ENCODE peak calls at places on chromosome 20, in four cellular contexts. A is cardiac muscle cell, Z is heart right ventricle, H is psoas muscle. F is an unnamed sample.

GRCh38 chr20:17709361-17710293 is 9.9 kb downstream of the BANF2 start:
- DNase-seq in A (no peak), Z (no peak), H (no peak), F (no peak)

GRCh38 chr20:5557123-5557522 is 193.1 kb upstream of the SHLD1 start:
- DNase-seq in A (peak; percentile 54), Z (peak; percentile 41), H (peak; percentile 27), F (no peak)

GRCh38 chr20:44326391-44327159 is 10.3 kb upstream of the R3HDML start:
- DNase-seq in Z (no peak), A (no peak), H (no peak), F (no peak)

GRCh38 chr20:25041813-25042530 is 16.0 kb downstream of the ACSS1 start:
- DNase-seq in Z (no peak), A (no peak), H (peak; percentile 9), F (no peak)

GRCh38 chr20:17023811-17024210 is 203.0 kb upstream of the PCSK2 start:
- DNase-seq in H (no peak), Z (no peak), A (peak; percentile 39), F (no peak)

GRCh38 chr20:61279621-61280150 is 27.6 kb downstream of the CDH4 start:
- DNase-seq in H (no peak), A (no peak), Z (no peak), F (no peak)

GRCh38 chr20:5864873-5865582 is 85.3 kb downstream of the TRMT6 start:
- DNase-seq in A (no peak), H (no peak), Z (no peak), F (no peak)

GRCh38 chr20:25364180-25364788 is 26.4 kb downstream of the ABHD12 start:
- DNase-seq in Z (no peak), H (no peak), A (no peak), F (no peak)

GRCh38 chr20:52190437-52191131 is 995 bp downstream of the ZFP64 start:
- DNase-seq in Z (peak; percentile 13), A (peak; percentile 62), H (no peak), F (no peak)

GRCh38 chr20:32524871-32525501 is 60.1 kb downstream of the NOL4L start:
- DNase-seq in H (peak; percentile 56), A (no peak), Z (peak; percentile 78), F (no peak)

GRCh38 chr20:1663917-1664316 is 6.3 kb upstream of the SIRPG start:
- DNase-seq in H (no peak), A (no peak), Z (no peak), F (peak; percentile 53)

GRCh38 chr20:12882832-12883506 is 125.8 kb upstream of the SPTLC3 start:
- DNase-seq in Z (no peak), A (no peak), H (no peak), F (no peak)

GRCh38 chr20:57374931-57375651 is 16.1 kb upstream of the RBM38 start:
- DNase-seq in Z (no peak), A (no peak), H (no peak), F (no peak)

GRCh38 chr20:10856237-10856636 is 182.4 kb upstream of the JAG1 start:
- DNase-seq in A (no peak), H (no peak), Z (no peak), F (no peak)

GRCh38 chr20:32227316-32227715 is 19.6 kb downstream of the POFUT1 start:
- DNase-seq in Z (no peak), A (no peak), H (no peak), F (no peak)

GRCh38 chr20:49219924-49220831 is 962 bp downstream of the DDX27 start:
- DNase-seq in H (no peak), Z (no peak), A (peak; percentile 3), F (no peak)

GRCh38 chr20:38109657-38110524 is 55.2 kb downstream of the TGM2 start:
- DNase-seq in A (peak; percentile 85), H (peak; percentile 82), Z (peak; percentile 86), F (peak; percentile 94)

GRCh38 chr20:24102290-24102689 is 113.7 kb upstream of the GGTLC1 start:
- DNase-seq in A (peak; percentile 39), Z (no peak), H (no peak), F (no peak)

GRCh38 chr20:10537850-10538480 is 102.9 kb downstream of the SLX4IP start:
- DNase-seq in H (no peak), A (no peak), Z (no peak), F (no peak)

GRCh38 chr20:13995086-13995665 is at the start of gene MACROD2:
- DNase-seq in H (peak; percentile 90), Z (peak; percentile 76), A (peak; percentile 99), F (no peak)

GRCh38 chr20:33549229-33549628 is 59.3 kb downstream of the CBFA2T2 start:
- DNase-seq in Z (no peak), A (no peak), H (no peak), F (no peak)

GRCh38 chr20:32789896-32790750 is 27.9 kb downstream of the DNMT3B start:
- DNase-seq in A (peak; percentile 83), H (peak; percentile 63), Z (peak; percentile 71), F (no peak)

GRCh38 chr20:11274137-11274536 is 600.3 kb upstream of the JAG1 start:
- DNase-seq in H (no peak), Z (peak; percentile 45), A (peak; percentile 78), F (no peak)

GRCh38 chr20:4511776-4512175 is 209.9 kb upstream of the PRND start:
- DNase-seq in H (no peak), A (no peak), Z (no peak), F (no peak)

GRCh38 chr20:18663932-18664331 is 76.1 kb downstream of the DTD1 start:
- DNase-seq in Z (no peak), H (no peak), A (no peak), F (no peak)

GRCh38 chr20:57076202-57076651 is 190.2 kb downstream of the BMP7 start:
- DNase-seq in Z (no peak), H (no peak), A (no peak), F (no peak)

GRCh38 chr20:8530022-8530421 is 398.0 kb downstream of the PLCB1 start:
- DNase-seq in H (no peak), Z (no peak), A (no peak), F (no peak)

GRCh38 chr20:14445310-14445709 is 107.9 kb upstream of the FLRT3 start:
- DNase-seq in Z (no peak), A (no peak), H (no peak), F (no peak)

GRCh38 chr20:48706710-48707339 is 121.0 kb downstream of the PREX1 start:
- DNase-seq in Z (peak; percentile 42), A (no peak), H (no peak), F (no peak)

GRCh38 chr20:32807706-32808105 is 12.0 kb upstream of the MAPRE1 start:
- DNase-seq in Z (no peak), H (no peak), A (peak; percentile 88), F (no peak)

GRCh38 chr20:51529027-51529749 is 13.3 kb downstream of the NFATC2 start:
- DNase-seq in Z (no peak), H (no peak), A (peak; percentile 50), F (no peak)

GRCh38 chr20:60057866-60058807 is 99.9 kb downstream of the CDH26 start:
- DNase-seq in H (peak; percentile 73), A (peak; percentile 51), Z (peak; percentile 28), F (no peak)

DNA sequence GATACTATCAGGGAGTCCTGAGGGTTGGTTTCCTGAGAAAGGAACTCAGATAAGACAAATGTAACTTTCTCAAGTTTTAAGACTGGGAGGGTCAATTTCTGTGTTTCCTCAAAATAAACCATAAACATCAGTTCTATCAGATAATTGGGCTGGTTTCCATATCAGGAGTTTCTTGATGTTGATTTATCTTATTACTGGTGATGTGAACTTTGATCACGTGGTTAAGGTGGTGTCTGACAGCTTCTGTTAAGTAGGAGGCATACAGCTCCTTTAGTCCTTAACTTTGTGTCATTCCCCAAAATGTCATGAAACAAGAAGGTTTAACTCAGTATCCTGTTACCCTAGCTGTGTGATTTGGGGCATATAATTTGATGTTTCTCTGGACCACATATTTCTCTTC is 145.2 kb downstream of the ZNF217 start:
- DNase-seq in H (no peak), Z (no peak), A (no peak), F (no peak)
- H3K9me3 ChIP-seq in H (peaks cover 9% of the 10 kb centered on the region), Z (peaks cover 42% of the 10 kb centered on the region), A (no peaks in the 10 kb centered on the region), F (no peaks in the 10 kb centered on the region)

GRCh38 chr20:50308513-50309279 is 118.1 kb downstream of the CEBPB start:
- DNase-seq in Z (peak; percentile 90), H (peak; percentile 93), A (peak; percentile 16), F (peak; percentile 99)
- TF ChIP-seq CTCF in Z (peak; percentile 30), H (no peak), A (peak; percentile 17), F (no peak)

GRCh38 chr20:475463-476357 is 13.4 kb upstream of the TBC1D20 start:
- DNase-seq in Z (no peak), H (no peak), A (no peak), F (no peak)

GRCh38 chr20:474581-474980 is 12.2 kb upstream of the TBC1D20 start:
- DNase-seq in H (no peak), Z (no peak), A (no peak), F (no peak)

GRCh38 chr20:472889-473292 is 10.6 kb upstream of the TBC1D20 start:
- DNase-seq in A (no peak), H (no peak), Z (no peak), F (no peak)

GRCh38 chr20:469746-470490 is 7.6 kb upstream of the TBC1D20 start:
- DNase-seq in Z (no peak), H (no peak), A (no peak), F (no peak)

DNA sequence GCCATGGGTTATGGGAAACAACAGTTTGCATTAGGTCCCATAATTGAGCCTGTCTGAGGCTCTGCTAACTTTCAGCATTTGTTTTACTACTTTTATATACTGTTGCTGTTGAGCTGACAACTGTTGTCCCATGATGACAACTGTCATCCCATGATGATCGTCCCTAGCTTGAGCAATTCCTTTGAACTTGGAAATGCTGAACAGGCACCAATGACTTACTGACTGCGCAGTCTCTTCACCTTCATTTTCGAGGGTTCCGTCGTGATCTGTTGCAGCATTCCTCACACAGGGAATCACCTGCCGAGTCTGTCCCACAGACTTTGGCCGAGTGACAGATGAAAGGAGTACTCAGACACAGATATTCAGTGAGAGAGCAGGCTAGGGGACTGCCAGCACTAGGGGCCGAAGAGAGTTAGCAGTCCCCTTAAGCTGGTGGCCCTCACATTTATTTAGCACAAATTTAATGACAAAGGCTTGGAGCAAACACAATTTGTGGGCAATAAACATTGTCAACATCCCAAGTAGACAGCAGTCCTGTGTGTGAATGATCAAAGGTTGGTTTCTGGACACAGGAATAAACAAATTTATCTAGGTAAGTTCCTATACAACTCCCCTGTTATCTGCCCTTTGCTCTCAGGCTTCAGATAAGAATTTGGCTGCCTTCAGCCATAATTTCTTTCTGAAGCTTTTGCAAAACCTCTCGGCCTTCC is 10.0 kb upstream of the TBC1D20 start:
- DNase-seq in H (no peak), Z (no peak), A (no peak), F (no peak)
- H3K9me3 ChIP-seq in H (no peaks in the 10 kb centered on the region), Z (peaks cover 6% of the 10 kb centered on the region), A (no peaks in the 10 kb centered on the region), F (no peaks in the 10 kb centered on the region)

DNA sequence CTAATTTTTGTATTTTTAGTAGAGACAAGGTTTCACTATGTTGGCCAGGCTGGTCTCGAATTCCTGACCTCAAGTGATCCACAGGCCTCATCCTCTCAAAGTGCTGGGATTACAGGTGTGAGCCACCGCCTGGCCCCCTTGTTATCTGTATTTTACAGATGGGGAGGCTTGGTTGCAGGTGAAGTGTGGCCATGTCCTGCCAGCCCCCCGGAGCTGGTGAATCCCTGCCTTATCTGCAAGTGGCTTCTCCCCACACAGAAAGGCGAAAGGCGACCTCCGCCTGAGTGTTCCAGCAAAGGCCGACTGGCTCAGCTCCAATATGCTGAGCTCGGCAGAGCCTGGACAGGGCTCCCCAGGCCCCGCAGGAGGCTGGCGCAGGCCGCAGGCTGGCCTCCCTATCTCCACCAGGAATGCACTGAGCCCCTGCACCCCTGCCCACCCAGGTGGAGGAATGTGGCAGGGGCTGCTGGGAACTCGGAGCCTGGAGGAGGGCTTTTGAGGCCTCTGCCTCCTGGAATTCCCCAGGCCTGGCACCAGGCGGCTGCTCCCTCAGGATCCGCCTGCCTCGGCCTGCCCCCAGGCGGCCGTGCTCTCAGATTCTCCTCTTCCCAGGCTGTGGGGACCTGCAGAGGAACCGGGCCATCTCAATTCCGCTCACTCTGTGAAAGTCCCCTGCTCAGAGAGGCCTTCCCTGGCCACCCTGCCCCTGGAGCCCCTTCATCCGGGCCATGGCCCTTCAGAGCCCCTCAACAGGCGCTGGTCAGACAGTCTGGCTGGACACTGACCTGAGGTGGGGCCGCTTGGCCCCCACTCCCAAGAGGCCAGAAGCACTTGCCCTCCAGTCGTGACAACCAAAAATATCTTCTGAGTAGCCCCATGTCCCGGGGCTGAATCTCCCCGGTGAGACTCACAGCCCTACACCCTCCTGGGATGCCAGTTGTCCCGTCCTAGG is 9.3 kb upstream of the LAMA5 start:
- DNase-seq in H (no peak), Z (peak; percentile 52), A (peak; percentile 94), F (no peak)
- TF ChIP-seq CTCF in H (peak; percentile 62), Z (peak; percentile 49), A (peak; percentile 59), F (peak; percentile 70)